ENCODE peak calls at places on chromosomes 7 and 10, in four cellular contexts. K is activated T-cell treated with anti-CD3 and anti-CD28 coated beads, Interleukin-2, amount 50 U/mL, for 4 hours; W is mesendoderm; I is ecto neural progenitor cell. D is an unnamed sample.

GRCh38 chr7:105583061-105583460 is 1.8 kb upstream of the EFCAB10 start:
- DNase-seq in W (no peak), K (no peak), I (no peak), D (no peak)

GRCh38 chr7:8176370-8177081 is 85.4 kb downstream of the ICA1 start:
- DNase-seq in W (no peak), I (no peak), K (peak; percentile 42), D (no peak)

GRCh38 chr10:71708301-71708703 is 11.3 kb downstream of the C10orf105 start:
- DNase-seq in K (peak; percentile 69), I (peak; percentile 94), W (peak; percentile 69), D (no peak)

GRCh38 chr10:110646417-110647135 is 2.4 kb downstream of the RBM20 start:
- DNase-seq in W (no peak), I (no peak), K (no peak), D (no peak)

GRCh38 chr7:115816318-115816974 is 214.1 kb downstream of the TFEC start:
- DNase-seq in K (no peak), W (no peak), I (no peak), D (no peak)

GRCh38 chr10:132584081-132584480 is 46.5 kb downstream of the INPP5A start:
- DNase-seq in I (no peak), K (no peak), W (no peak), D (no peak)

GRCh38 chr10:47152861-47153349 is 147.1 kb upstream of the GDF10 start:
- DNase-seq in W (peak; percentile 53), I (no peak), K (no peak), D (peak; percentile 88)

GRCh38 chr7:13920053-13920697 is 69.3 kb downstream of the ETV1 start:
- DNase-seq in K (no peak), W (peak; percentile 40), I (peak; percentile 79), D (peak; percentile 100)

GRCh38 chr7:121557034-121557892 is 161.2 kb upstream of the FAM3C start:
- DNase-seq in I (no peak), K (no peak), W (no peak), D (peak; percentile 18)

GRCh38 chr10:56091872-56092271 is 269.2 kb downstream of the ZWINT start:
- DNase-seq in K (no peak), W (no peak), I (no peak), D (no peak)

GRCh38 chr7:98569606-98570337 is 47.3 kb upstream of the NPTX2 start:
- DNase-seq in I (no peak), W (no peak), K (no peak), D (no peak)

GRCh38 chr10:84190621-84191020 is 3.7 kb upstream of the CDHR1 start:
- DNase-seq in K (no peak), I (no peak), W (no peak), D (no peak)

GRCh38 chr10:111018021-111018420 is 58.8 kb upstream of the ADRA2A start:
- DNase-seq in W (no peak), K (no peak), I (no peak), D (no peak)

GRCh38 chr10:1184541-1185415 is 128.6 kb downstream of the WDR37 start:
- DNase-seq in I (no peak), K (no peak), W (no peak), D (no peak)

GRCh38 chr7:47648301-47648900 is 66.5 kb upstream of the TNS3 start:
- DNase-seq in K (no peak), W (no peak), I (no peak), D (no peak)

GRCh38 chr10:79149662-79150443 is 81.1 kb downstream of the ZMIZ1 start:
- DNase-seq in I (no peak), K (no peak), W (peak; percentile 72), D (peak; percentile 63)

GRCh38 chr10:34526186-34526585 is 288.9 kb downstream of the PARD3 start:
- DNase-seq in I (no peak), K (no peak), W (peak; percentile 47), D (no peak)

GRCh38 chr10:116688241-116688711 is 54.1 kb downstream of the HSPA12A start:
- DNase-seq in K (no peak), I (no peak), W (peak; percentile 88), D (no peak)

GRCh38 chr10:14748471-14748870 is 26.2 kb downstream of the FAM107B start:
- DNase-seq in I (no peak), K (no peak), W (peak; percentile 13), D (no peak)

GRCh38 chr10:71349401-71349800 is 30.3 kb downstream of the SLC29A3 start:
- DNase-seq in I (no peak), W (peak; percentile 66), K (no peak), D (peak; percentile 80)

GRCh38 chr7:100166966-100167911 is 1.2 kb downstream of the GAL3ST4 start:
- DNase-seq in W (peak; percentile 75), I (no peak), K (no peak), D (no peak)

GRCh38 chr10:598415-599170 is 90.9 kb downstream of the DIP2C start:
- DNase-seq in I (no peak), K (no peak), W (peak; percentile 95), D (no peak)

GRCh38 chr10:103193820-103194529 is 903 bp upstream of the NT5C2 start:
- DNase-seq in I (no peak), W (peak; percentile 63), K (no peak), D (peak; percentile 83)

GRCh38 chr10:63199716-63200115 is 66.6 kb downstream of the NRBF2 start:
- DNase-seq in K (no peak), I (no peak), W (peak; percentile 57), D (no peak)

GRCh38 chr10:34121125-34121973 is 693.7 kb downstream of the PARD3 start:
- DNase-seq in K (no peak), W (no peak), I (no peak), D (no peak)

GRCh38 chr7:98287486-98287959 is 6.0 kb downstream of the BRI3 start:
- DNase-seq in W (peak; percentile 65), I (no peak), K (no peak), D (peak; percentile 79)

GRCh38 chr10:69481280-69481679 is 30.0 kb downstream of the TSPAN15 start:
- DNase-seq in K (no peak), W (no peak), I (no peak), D (no peak)

GRCh38 chr7:112080441-112080840 is 125.8 kb downstream of the DOCK4 start:
- DNase-seq in W (peak; percentile 37), I (no peak), K (no peak), D (peak; percentile 97)

D was measured in bronchial epithelial cell.